ENCODE peak calls at places on chromosome 17, in four cellular contexts. A, J, V and Q are unnamed samples. For H3K4me1, the result is how much of the 10 kb centered on the place peaks cover.

GRCh38 chr17:12721581-12721980 is 55.9 kb downstream of the MYOCD start:
- DNase-seq in A (no peak), J (no peak), V (no peak), Q (no peak)

GRCh38 chr17:10756146-10756545 is 26.3 kb upstream of the TMEM220 start:
- DNase-seq in A (no peak), J (no peak), V (no peak), Q (no peak)

GRCh38 chr17:1783834-1784611 is 22.2 kb downstream of the SERPINF1 start:
- DNase-seq in A (no peak), J (peak), V (peak), Q (peak)

GRCh38 chr17:48842746-48843145 is 11.9 kb downstream of the CALCOCO2 start:
- DNase-seq in A (no peak), J (no peak), V (no peak), Q (no peak)

GRCh38 chr17:65243838-65244237 is 106.7 kb downstream of the RGS9 start:
- DNase-seq in A (no peak), J (no peak), V (no peak), Q (no peak)

GRCh38 chr17:69535022-69535570 is 120.6 kb downstream of the MAP2K6 start:
- DNase-seq in A (no peak), J (no peak), V (no peak), Q (no peak)

GRCh38 chr17:7213895-7214299 is 5.7 kb downstream of the DLG4 start:
- DNase-seq in A (peak), J (peak), V (peak), Q (peak)

GRCh38 chr17:37551788-37552187 is 57.4 kb downstream of the SYNRG start:
- DNase-seq in A (no peak), J (no peak), V (no peak), Q (no peak)

GRCh38 chr17:1467258-1467657 is 11.2 kb upstream of the CRK start:
- DNase-seq in A (no peak), J (no peak), V (no peak), Q (no peak)

GRCh38 chr17:70138309-70138865 is 30.9 kb upstream of the KCNJ2 start:
- DNase-seq in A (no peak), J (peak), V (no peak), Q (no peak)

GRCh38 chr17:29836643-29837042 is 93.4 kb downstream of the SSH2 start:
- DNase-seq in A (no peak), J (no peak), V (no peak), Q (no peak)

GRCh38 chr17:15966183-15966878 is 21.4 kb downstream of the ADORA2B start:
- DNase-seq in A (no peak), J (no peak), V (no peak), Q (peak)

GRCh38 chr17:4657678-4658077 is 16.2 kb upstream of the ALOX15 start:
- DNase-seq in A (no peak), J (no peak), V (no peak), Q (no peak)

GRCh38 chr17:82966415-82966814 is 113.0 kb upstream of the METRNL start:
- DNase-seq in A (no peak), J (no peak), V (no peak), Q (no peak)

GRCh38 chr17:36507266-36507665 is 20.8 kb downstream of the ZNHIT3 start:
- DNase-seq in A (no peak), J (no peak), V (no peak), Q (no peak)

GRCh38 chr17:11996722-11997146 is 541 bp downstream of the ZNF18 start:
- DNase-seq in A (peak), J (peak), V (no peak), Q (no peak)

DNA sequence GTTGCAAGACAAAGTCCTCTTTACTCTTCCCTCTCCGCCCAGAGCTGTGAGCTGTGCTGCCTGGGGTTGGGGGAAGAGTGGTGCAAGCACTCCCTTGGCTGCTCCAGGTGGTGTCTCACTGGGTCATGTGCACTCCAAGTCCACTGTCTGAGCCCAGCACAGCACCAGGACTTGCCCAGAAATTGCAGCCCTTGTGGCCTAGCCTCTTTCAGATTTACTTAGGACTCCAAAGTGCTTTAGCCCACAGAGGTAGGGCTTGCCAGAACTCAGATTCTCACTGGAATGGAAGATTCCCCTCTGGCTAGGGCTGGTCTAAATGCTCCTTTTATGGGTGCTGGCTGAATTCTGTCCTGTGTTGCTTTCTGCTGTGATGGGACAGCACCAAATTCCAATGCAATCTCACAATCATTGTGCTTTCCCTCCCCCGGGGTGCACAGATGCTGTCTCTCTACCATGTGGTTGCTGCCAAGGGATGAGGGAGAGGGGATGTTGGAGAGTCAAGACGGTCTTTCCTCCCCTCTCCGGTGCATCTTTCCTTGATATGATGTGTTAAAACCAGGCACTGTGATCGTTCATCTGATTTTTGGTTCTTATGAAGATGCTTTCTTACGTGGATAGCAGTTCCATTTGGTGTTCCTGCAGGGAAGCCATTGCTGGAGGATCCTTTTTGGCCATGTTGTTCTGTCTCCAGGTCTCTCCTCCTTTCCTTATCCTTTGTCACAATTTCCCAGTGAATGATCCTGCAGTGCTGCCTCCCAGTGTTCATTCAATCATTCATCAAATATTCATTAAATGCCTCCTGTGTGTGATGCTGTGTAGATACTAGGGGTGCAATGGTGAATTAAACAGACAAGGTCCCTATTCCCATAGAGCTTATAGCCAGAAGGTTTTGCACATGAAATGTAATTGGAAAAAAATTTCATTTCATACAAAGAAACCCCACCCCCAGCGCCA is 216.3 kb downstream of the SPECC1 start:
- DNase-seq in A (no peak), J (no peak), V (no peak), Q (no peak)
- TF ChIP-seq CTCF in A (no peak), J (no peak), V (no peak), Q (no peak)

DNA sequence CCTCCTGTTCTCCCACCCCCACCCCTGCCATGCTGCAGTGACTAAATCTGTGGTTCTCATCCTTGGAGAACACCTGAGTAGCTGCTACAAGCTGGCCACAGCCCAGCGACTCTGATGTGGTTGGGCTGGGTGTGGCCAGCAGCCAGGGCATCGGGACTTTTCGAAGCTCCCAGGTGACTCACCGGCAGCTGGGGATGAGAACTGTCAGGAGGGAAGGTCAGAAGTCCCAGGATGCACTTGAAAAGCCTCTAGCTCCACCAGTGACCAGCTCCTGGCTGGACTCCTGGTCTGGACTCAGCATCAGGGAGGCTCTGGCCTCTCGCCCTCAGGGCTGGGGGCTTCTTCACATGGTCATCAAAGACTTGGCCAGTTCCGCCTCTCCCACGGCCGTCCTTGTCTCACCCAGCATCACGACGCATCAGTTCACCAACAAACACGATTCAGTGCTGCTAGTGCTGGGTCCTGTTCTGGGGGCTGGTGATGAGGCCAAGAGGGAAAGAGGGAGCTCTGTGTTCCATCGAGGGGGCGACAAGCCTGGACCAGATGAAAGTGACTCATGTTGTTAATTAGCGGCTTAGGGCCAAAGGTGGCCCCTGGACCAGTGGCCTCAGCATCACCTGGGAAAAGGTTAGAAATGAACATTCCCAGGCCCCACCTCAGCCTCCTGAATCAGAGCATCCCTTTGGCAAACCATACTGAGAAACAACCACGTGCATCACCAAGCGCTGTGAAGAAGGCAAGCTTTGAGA is 3.9 kb upstream of the C17orf99 start:
- DNase-seq in A (no peak), J (no peak), V (no peak), Q (no peak)
- H3K4me1 ChIP-seq in A (under half), J (under half), V (under half), Q (under half)

DNA sequence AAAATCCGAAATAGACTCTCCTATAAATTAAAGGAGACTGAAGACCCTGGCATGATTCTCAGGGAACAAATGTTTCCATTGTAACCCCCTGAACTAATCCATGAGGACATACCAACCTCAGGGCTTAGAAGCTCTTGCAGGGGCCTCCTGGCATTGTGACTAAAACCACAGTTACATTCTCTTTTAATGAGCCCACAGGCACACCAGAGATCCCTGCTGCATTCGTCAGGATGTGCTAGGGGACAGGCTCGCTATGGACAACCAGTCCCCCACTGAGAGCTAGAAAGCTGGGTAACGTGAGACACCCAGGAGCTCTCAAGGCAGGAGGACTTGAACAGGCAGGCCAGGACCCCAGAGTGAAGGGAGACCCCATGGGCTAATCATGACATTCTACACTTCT is 140.6 kb upstream of the TNRC6C start:
- DNase-seq in A (no peak), J (no peak), V (no peak), Q (no peak)
- TF ChIP-seq POLR2A in A (no peak), J (no peak), V (no peak), Q (no peak)

DNA sequence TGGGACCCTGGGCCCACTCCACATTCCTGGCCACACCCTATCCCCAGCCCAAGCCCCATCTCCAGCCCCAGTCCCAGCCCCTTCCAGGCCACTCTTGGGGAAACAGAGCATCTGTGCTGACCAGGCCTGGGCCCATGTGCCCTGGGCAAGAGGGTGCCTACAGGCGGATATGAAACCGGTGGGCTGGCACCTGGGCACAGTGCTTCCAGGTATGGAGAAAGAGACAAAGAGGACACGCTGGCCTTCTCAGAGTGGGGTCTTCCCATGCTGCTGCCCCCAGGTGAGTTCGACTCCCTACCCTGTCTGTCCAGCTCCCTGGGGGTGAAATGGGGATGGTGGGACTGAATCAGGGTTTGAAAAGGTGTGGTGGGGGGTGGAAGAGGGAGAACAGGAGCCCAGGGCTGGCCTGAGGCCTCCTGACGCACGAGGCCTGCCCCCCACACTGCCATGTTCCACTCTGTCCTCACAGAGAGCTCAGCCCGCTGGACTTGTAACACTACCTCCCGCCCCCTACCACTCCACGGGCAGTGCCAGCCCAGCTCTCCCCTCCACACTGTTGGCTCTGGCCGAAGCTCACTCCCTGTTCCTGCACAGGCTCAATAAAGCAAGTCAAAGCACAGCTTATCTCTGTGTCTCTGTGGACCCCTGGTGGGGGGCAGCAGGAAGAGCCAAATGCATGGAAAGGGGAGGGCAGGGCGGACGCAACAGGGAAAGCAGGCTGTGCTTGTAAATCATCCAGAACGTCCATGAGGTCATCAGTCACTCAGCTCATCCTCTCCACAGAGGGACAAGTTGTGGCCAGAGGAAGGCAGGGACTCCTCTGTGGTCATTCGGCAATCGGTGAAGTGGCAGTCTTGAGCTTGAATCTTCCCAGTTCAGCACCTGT is 71.1 kb upstream of the TMEM97 start:
- DNase-seq in A (peak), J (no peak), V (no peak), Q (no peak)
- TF ChIP-seq CTCF in A (peak), J (no peak), V (no peak), Q (no peak)

GRCh38 chr17:74642995-74643394 is 19.5 kb upstream of the CD300E start:
- DNase-seq in A (no peak), J (no peak), V (no peak), Q (no peak)
- H3K4me1 ChIP-seq in A (under half), J (under half), V (under half), Q (under half)

DNA sequence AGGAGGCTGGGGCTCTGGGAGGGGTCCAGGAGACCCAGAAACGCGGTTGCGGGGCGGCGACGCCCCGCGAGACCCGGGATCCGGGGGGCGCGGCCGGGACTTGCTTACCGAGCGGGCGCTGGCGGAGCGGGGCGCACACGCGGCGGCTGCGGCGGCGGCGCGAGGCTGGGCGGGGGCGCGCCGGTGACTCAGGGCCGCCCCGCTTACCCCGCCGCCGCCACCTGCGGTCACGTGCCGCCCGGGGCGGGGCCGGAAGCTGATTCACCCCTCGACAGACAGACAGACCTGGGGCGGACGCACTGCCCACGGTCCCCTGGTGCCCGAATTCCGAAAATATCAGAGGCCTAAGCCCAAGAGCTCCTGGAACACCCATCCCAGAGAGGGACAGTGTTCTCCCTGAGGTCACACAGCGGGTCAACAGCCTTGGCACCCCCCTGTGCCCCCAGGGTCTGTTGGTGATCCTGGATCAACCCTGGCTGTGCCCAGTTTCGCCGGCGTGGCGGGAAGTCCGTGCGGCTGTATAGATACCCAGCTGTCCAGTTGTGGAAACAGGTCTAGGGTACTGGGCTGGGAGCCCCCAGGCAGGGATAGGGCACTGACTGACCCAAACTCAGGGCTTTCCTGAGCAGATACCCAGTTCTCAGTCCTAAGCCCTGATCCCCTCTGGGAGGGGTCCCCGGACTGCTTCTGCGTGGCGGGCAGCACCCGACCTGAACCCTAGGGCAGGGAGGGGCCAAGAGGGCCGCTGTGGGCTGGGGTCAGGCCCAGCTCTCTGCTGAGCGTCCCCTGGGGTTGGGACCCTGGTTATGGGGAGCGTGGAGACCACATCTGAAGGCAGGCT is at the start of gene FAM83G:
- DNase-seq in A (peak), J (peak), V (peak), Q (peak)
- TF ChIP-seq POLR2A in A (no peak), J (peak), V (no peak), Q (peak)

GRCh38 chr17:81471804-81472456 is 40.7 kb downstream of the ACTG1 start:
- DNase-seq in A (no peak), J (peak), V (peak), Q (peak)
- TF ChIP-seq CTCF in A (peak), J (no peak), V (no peak), Q (peak)

DNA sequence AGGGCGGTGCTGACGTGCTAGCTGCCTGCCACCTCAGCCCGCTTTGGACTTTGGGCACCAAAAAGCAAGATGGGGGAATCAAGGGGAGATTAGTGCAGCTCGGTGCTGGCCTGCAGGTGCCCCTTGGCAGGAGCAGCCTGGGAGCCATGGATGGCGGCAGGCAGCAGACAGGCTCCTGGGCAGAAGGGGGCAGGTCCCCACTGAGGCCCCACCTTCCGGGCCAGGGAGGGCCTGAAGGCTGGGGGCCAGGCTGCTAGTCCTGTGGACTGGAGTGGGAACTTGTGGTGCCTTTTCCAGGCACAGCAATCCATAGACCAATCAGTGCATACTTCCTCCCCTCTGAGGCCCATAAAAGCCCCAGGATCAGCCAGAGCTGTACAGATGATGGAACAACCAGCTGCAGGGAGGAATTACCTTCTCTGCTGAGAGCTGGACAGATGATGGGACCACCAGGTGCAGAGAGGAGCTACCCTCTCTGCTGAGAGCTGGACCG is 64.0 kb downstream of the USP32 start:
- DNase-seq in A (no peak), J (no peak), V (no peak), Q (no peak)
- H3K4me1 ChIP-seq in A (under half), J (under half), V (under half), Q (under half)

GRCh38 chr17:42287305-42288077 is 807 bp upstream of the STAT5A start:
- DNase-seq in A (no peak), J (peak), V (peak), Q (peak)
- TF ChIP-seq POLR2A in A (no peak), J (no peak), V (peak), Q (peak)

DNA sequence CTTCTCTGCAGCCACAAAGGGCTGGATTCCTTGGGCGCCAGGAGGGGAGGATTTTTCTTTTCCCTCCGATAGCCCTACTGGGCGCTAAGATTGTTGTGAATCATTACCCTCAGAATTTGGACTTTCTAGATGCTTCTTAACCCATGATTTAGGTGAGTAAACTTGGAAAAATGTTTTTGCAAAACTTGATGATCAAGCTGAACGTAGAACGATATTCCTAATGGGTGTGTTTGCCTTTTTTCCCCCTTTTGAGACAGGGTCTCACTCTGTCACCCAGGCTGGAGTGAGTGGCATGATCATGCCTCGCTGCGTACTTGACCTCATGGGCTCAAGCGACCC is 43.8 kb downstream of the PGS1 start:
- DNase-seq in A (no peak), J (no peak), V (no peak), Q (no peak)
- TF ChIP-seq CTCF in A (no peak), J (no peak), V (peak), Q (peak)